ENCODE peak calls at places on chromosomes 7 and 10, in nine cellular contexts. L is H9; W is activated effector memory CD4-positive, alpha-beta T cell treated with anti-CD3 and anti-CD28 coated beads, Interleukin-2, amount 50 U/mL, for 16 hours; I is NCI-H1417; N is DMS53; A is anterior cingulate cortex; K is activated CD8-positive, alpha-beta T cell treated with anti-CD3 and anti-CD28 coated beads, Interleukin-2, amount 10 ng/mL, durations not matched to agents 7 days and 5 days; T is T-cell; E is activated naive CD8-positive, alpha-beta T cell treated with anti-CD3 and anti-CD28 coated beads for 36 hours. P is an unnamed sample.

GRCh38 chr10:86599729-86600128 is 54.6 kb upstream of the OPN4 start:
- DNase-seq in L (peak), W (no peak), I (no peak), N (peak), A (no peak), K (peak), T (no peak), E (no peak), P (peak)

GRCh38 chr10:73247509-73248258 is 629 bp upstream of the DNAJC9 start:
- DNase-seq in L (no peak), W (no peak), I (no peak), N (peak), A (no peak), K (no peak), T (no peak), E (no peak), P (no peak)

GRCh38 chr7:1092806-1093505 is 5.0 kb downstream of the GPER1 start:
- DNase-seq in L (no peak), W (no peak), I (no peak), N (no peak), A (no peak), K (no peak), T (no peak), E (no peak), P (no peak)

GRCh38 chr10:43252785-43253341 is 14.0 kb downstream of the RASGEF1A start:
- DNase-seq in L (peak), W (peak), I (no peak), N (no peak), A (no peak), K (peak), T (no peak), E (no peak), P (peak)

GRCh38 chr7:64807731-64808365 is 13.6 kb downstream of the ZNF138 start:
- DNase-seq in L (no peak), W (no peak), I (no peak), N (peak), A (no peak), K (no peak), T (no peak), E (no peak), P (no peak)

GRCh38 chr10:73590881-73591577 is at the start of gene USP54:
- DNase-seq in L (peak), W (no peak), I (no peak), N (peak), A (no peak), K (peak), T (no peak), E (no peak), P (peak)

GRCh38 chr10:122730238-122730637 is 30.6 kb upstream of the C10orf120 start:
- DNase-seq in L (no peak), W (no peak), I (no peak), N (no peak), A (no peak), K (no peak), T (no peak), E (no peak), P (no peak)

GRCh38 chr7:114630186-114630824 is 215.7 kb downstream of the FOXP2 start:
- DNase-seq in L (no peak), W (no peak), I (peak), N (no peak), A (no peak), K (no peak), T (no peak), E (no peak), P (no peak)

GRCh38 chr10:85908462-85908861 is 458.1 kb downstream of the GRID1 start:
- DNase-seq in L (no peak), W (no peak), I (no peak), N (no peak), A (no peak), K (no peak), T (no peak), E (no peak), P (no peak)

GRCh38 chr10:69383485-69384089 is 33.1 kb downstream of the TACR2 start:
- DNase-seq in L (no peak), W (no peak), I (no peak), N (no peak), A (no peak), K (no peak), T (no peak), E (no peak), P (peak)

GRCh38 chr10:49365675-49366415 is 30.0 kb downstream of the DRGX start:
- DNase-seq in L (no peak), W (no peak), I (no peak), N (peak), A (no peak), K (no peak), T (no peak), E (no peak), P (no peak)

GRCh38 chr7:78299088-78299487 is 500.5 kb downstream of the PHTF2 start:
- DNase-seq in L (no peak), W (no peak), I (no peak), N (no peak), A (no peak), K (no peak), T (no peak), E (no peak), P (no peak)